ENCODE peak calls at places on chromosomes 3 and 15, in five cellular contexts. M, X, W, U and G are unnamed samples.

GRCh38 chr3:158743664-158744566 is 11.7 kb upstream of the RARRES1 start:
- DNase-seq in X (no peak), U (peak; percentile 48), M (no peak), W (no peak), G (no peak)

GRCh38 chr3:50355829-50356552 is 3.3 kb downstream of the TMEM115 start:
- DNase-seq in U (no peak), X (no peak), W (no peak), M (no peak), G (no peak)

GRCh38 chr3:38247366-38248035 is 18.1 kb upstream of the SLC22A13 start:
- DNase-seq in W (no peak), X (no peak), U (peak; percentile 95), M (no peak), G (peak; percentile 93)

GRCh38 chr15:56792211-56792610 is 58.9 kb upstream of the ZNF280D start:
- DNase-seq in U (no peak), X (no peak), W (no peak), M (no peak), G (no peak)

GRCh38 chr15:25892126-25892525 is 29.0 kb upstream of the ATP10A start:
- DNase-seq in U (peak; percentile 71), W (no peak), M (no peak), X (no peak), G (peak; percentile 59)

GRCh38 chr3:157119369-157119951 is 40.5 kb downstream of the CCNL1 start:
- DNase-seq in W (no peak), X (no peak), M (no peak), U (peak; percentile 45), G (no peak)

GRCh38 chr15:85337398-85338074 is 42.9 kb upstream of the AKAP13 start:
- DNase-seq in W (no peak), U (no peak), X (no peak), M (no peak), G (no peak)

GRCh38 chr3:33331414-33331813 is 54.2 kb downstream of the FBXL2 start:
- DNase-seq in U (no peak), M (no peak), W (no peak), X (no peak), G (no peak)

GRCh38 chr15:56812255-56812654 is 78.9 kb upstream of the ZNF280D start:
- DNase-seq in U (no peak), W (no peak), X (peak; percentile 11), M (no peak), G (no peak)

GRCh38 chr3:115100806-115101205 is 46.3 kb downstream of the ZBTB20 start:
- DNase-seq in X (no peak), U (no peak), M (no peak), W (no peak), G (no peak)

GRCh38 chr3:130773371-130773770 is 26.7 kb upstream of the PIK3R4 start:
- DNase-seq in U (no peak), X (no peak), M (no peak), W (no peak), G (no peak)

GRCh38 chr3:38650248-38650940 is 907 bp upstream of the SCN5A start:
- DNase-seq in M (peak; percentile 52), U (no peak), W (no peak), X (no peak), G (peak; percentile 3)

GRCh38 chr3:101602731-101603130 is 28.8 kb downstream of the PCNP start:
- DNase-seq in W (no peak), U (no peak), X (no peak), M (no peak), G (no peak)

GRCh38 chr3:168073842-168074311 is 21.8 kb downstream of the GOLIM4 start:
- DNase-seq in W (no peak), U (no peak), X (no peak), M (no peak), G (no peak)

GRCh38 chr15:57352535-57353316 is 23.6 kb upstream of the CGNL1 start:
- DNase-seq in W (no peak), X (no peak), M (no peak), U (no peak), G (no peak)

GRCh38 chr15:72591361-72591760 is 63.1 kb upstream of the GOLGA6B start:
- DNase-seq in U (no peak), X (no peak), W (no peak), M (no peak), G (no peak)

GRCh38 chr15:50893976-50894375 is 14.5 kb upstream of the AP4E1 start:
- DNase-seq in X (no peak), M (no peak), W (no peak), U (no peak), G (no peak)

GRCh38 chr3:120459196-120459595 is 8.4 kb upstream of the FSTL1 start:
- DNase-seq in M (no peak), X (no peak), W (no peak), U (no peak), G (no peak)

GRCh38 chr3:193997228-193998192 is 138.4 kb upstream of the HES1 start:
- DNase-seq in W (no peak), X (no peak), M (peak; percentile 74), U (no peak), G (no peak)

GRCh38 chr15:57551717-57552677 is 39.7 kb upstream of the MYZAP start:
- DNase-seq in M (no peak), U (peak; percentile 90), X (peak; percentile 82), W (no peak), G (peak; percentile 70)

GRCh38 chr3:179558742-179559364 is 3.9 kb upstream of the ACTL6A start:
- DNase-seq in X (peak; percentile 77), U (peak; percentile 80), W (peak; percentile 80), M (no peak), G (peak; percentile 57)

GRCh38 chr3:44554626-44555592 is at the start of gene ZKSCAN7:
- DNase-seq in W (peak; percentile 62), U (no peak), M (peak; percentile 84), X (peak; percentile 73), G (peak; percentile 13)

GRCh38 chr3:44561076-44561475 is 6.1 kb downstream of the ZKSCAN7 start:
- DNase-seq in X (no peak), U (no peak), M (no peak), W (no peak), G (no peak)

GRCh38 chr3:44557074-44557473 is 2.1 kb downstream of the ZKSCAN7 start:
- DNase-seq in X (no peak), M (no peak), U (no peak), W (no peak), G (no peak)

GRCh38 chr3:44555753-44556152 is 760 bp downstream of the ZKSCAN7 start:
- DNase-seq in U (no peak), W (no peak), X (no peak), M (no peak), G (peak; percentile 14)
- H3K4me3 ChIP-seq in U (no peak overlapping the region), W (peak overlapping the region; percentile 58), X (peak overlapping the region; percentile 89), M (peak overlapping the region; percentile 80), G (peak overlapping the region; percentile 49)

GRCh38 chr15:100206643-100207042 is 135.1 kb downstream of the ADAMTS17 start:
- DNase-seq in X (no peak), M (no peak), U (no peak), W (no peak), G (no peak)
- H3K36me3 ChIP-seq in X (no peaks in the 10 kb centered on the region), M (no peaks in the 10 kb centered on the region), U (no peaks in the 10 kb centered on the region), W (no peaks in the 10 kb centered on the region), G (no peaks in the 10 kb centered on the region)

GRCh38 chr15:76181705-76182107 is 121.9 kb downstream of the TMEM266 start:
- DNase-seq in M (no peak), X (no peak), U (no peak), W (no peak), G (no peak)
- TF ChIP-seq CTCF in M (no peak), X (no peak), U (no peak), W (no peak), G (no peak)

GRCh38 chr15:89813381-89814111 is 1.1 kb downstream of the ANPEP start:
- DNase-seq in X (no peak), W (no peak), M (no peak), U (no peak), G (no peak)
- H3K4me3 ChIP-seq in X (no peak overlapping the region), W (no peak overlapping the region), M (peak overlapping the region; percentile 53), U (peak overlapping the region; percentile 62), G (no peak overlapping the region)

GRCh38 chr3:37024820-37025405 is 31.6 kb downstream of the MLH1 start:
- DNase-seq in U (no peak), X (no peak), W (no peak), M (no peak), G (no peak)
- H3K36me3 ChIP-seq in U (peaks cover 80% of the 10 kb centered on the region), X (peaks cover 21% of the 10 kb centered on the region), W (peaks cover 57% of the 10 kb centered on the region), M (peaks cover 81% of the 10 kb centered on the region), G (peaks cover 25% of the 10 kb centered on the region)

GRCh38 chr3:126990890-126991289 is 8.0 kb downstream of the PLXNA1 start:
- DNase-seq in U (no peak), M (no peak), X (no peak), W (no peak), G (no peak)
- TF ChIP-seq CTCF in U (no peak), M (no peak), X (no peak), W (no peak), G (no peak)

GRCh38 chr15:43294091-43294706 is 27.5 kb upstream of the TGM5 start:
- DNase-seq in X (no peak), U (no peak), W (no peak), M (no peak), G (no peak)
- H3K4me3 ChIP-seq in X (no peak overlapping the region), U (no peak overlapping the region), W (no peak overlapping the region), M (no peak overlapping the region), G (no peak overlapping the region)

GRCh38 chr3:47868306-47868705 is 65.4 kb downstream of the DHX30 start:
- DNase-seq in X (no peak), M (no peak), U (no peak), W (no peak), G (no peak)
- H3K36me3 ChIP-seq in X (no peaks in the 10 kb centered on the region), M (peaks cover 93% of the 10 kb centered on the region), U (peaks cover 57% of the 10 kb centered on the region), W (peaks cover 100% of the 10 kb centered on the region), G (peaks cover 56% of the 10 kb centered on the region)

GRCh38 chr3:154898916-154899315 is 181.2 kb upstream of the MME start:
- DNase-seq in U (no peak), M (no peak), X (no peak), W (no peak), G (peak; percentile 17)

GRCh38 chr3:154900777-154901176 is 179.3 kb upstream of the MME start:
- DNase-seq in U (no peak), X (no peak), M (no peak), W (no peak), G (no peak)

GRCh38 chr3:154901263-154901662 is 178.9 kb upstream of the MME start:
- DNase-seq in M (no peak), W (no peak), U (no peak), X (no peak), G (no peak)

GRCh38 chr3:154898398-154898797 is 181.7 kb upstream of the MME start:
- DNase-seq in X (no peak), M (no peak), U (no peak), W (no peak), G (no peak)

DNA sequence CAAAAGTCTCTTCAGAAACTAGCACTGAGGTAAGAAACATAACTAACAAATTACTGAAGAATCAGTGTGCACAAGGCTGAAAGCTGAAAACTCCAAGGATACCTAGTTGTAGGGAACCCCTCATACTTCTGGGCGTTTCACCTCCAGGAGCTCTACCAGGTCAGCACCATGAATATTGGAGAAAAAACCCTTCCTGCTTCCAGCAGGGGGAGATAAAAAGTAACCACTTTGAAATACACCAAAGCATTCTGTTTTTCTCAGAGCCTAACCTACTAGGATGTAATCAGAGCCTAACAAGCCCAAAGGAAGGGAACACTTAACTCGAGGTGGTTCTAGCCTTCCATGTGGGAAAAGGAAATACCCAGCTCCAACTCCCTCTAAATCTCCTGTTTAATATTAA is 175.8 kb upstream of the MME start:
- DNase-seq in U (peak; percentile 53), M (no peak), X (peak; percentile 33), W (no peak), G (peak; percentile 39)
- TF ChIP-seq CTCF in U (peak; percentile 69), M (peak; percentile 28), X (peak; percentile 60), W (no peak), G (peak; percentile 38)